ENCODE peak calls at places on chromosomes 5 and 9, in four cellular contexts. G, N, R and W are unnamed samples.

GRCh38 chr5:43281840-43282658 is 31.2 kb downstream of the HMGCS1 start:
- DNase-seq in N (no peak), G (no peak), R (no peak), W (no peak)

GRCh38 chr9:81377921-81378320 is 311.4 kb downstream of the TLE1 start:
- DNase-seq in N (no peak), R (no peak), G (no peak), W (no peak)

GRCh38 chr5:15501057-15501791 is 1.2 kb downstream of the FBXL7 start:
- DNase-seq in R (peak), N (peak), G (peak), W (peak)

GRCh38 chr5:128535225-128535624 is 2.8 kb downstream of the FBN2 start:
- DNase-seq in R (no peak), N (no peak), G (no peak), W (no peak)

GRCh38 chr9:591292-591691 is 250.2 kb upstream of the DMRT1 start:
- DNase-seq in N (no peak), G (no peak), R (peak), W (no peak)

GRCh38 chr5:58236498-58236897 is 223.4 kb downstream of the PLK2 start:
- DNase-seq in R (no peak), G (no peak), N (no peak), W (no peak)

GRCh38 chr9:95003694-95004451 is 277.4 kb downstream of the AOPEP start:
- DNase-seq in R (peak), N (no peak), G (peak), W (peak)

GRCh38 chr9:123044556-123044955 is 11.1 kb downstream of the GPR21 start:
- DNase-seq in N (peak), G (peak), R (no peak), W (no peak)

GRCh38 chr5:76709762-76710161 is 6.2 kb upstream of the F2R start:
- DNase-seq in N (peak), G (peak), R (no peak), W (no peak)

GRCh38 chr5:177447066-177447610 is 524 bp downstream of the PRR7 start:
- DNase-seq in R (no peak), N (no peak), G (peak), W (peak)

GRCh38 chr9:129939426-129939825 is 103.6 kb downstream of the FNBP1 start:
- DNase-seq in R (no peak), N (no peak), G (peak), W (no peak)

GRCh38 chr5:31909073-31909472 is 265.0 kb downstream of the GOLPH3 start:
- DNase-seq in G (no peak), R (no peak), N (no peak), W (no peak)

GRCh38 chr5:42951847-42952411 is 88.2 kb downstream of the ANXA2R start:
- DNase-seq in N (no peak), R (peak), G (peak), W (peak)

GRCh38 chr5:131109540-131110255 is 55.4 kb downstream of the HINT1 start:
- DNase-seq in R (no peak), N (peak), G (peak), W (no peak)

GRCh38 chr9:16625106-16625505 is 245.4 kb downstream of the BNC2 start:
- DNase-seq in G (no peak), R (no peak), N (no peak), W (no peak)

GRCh38 chr9:37643214-37643613 is 7.5 kb upstream of the FRMPD1 start:
- DNase-seq in R (no peak), G (no peak), N (no peak), W (no peak)

GRCh38 chr9:16267336-16268036 is 603.0 kb downstream of the BNC2 start:
- DNase-seq in R (no peak), N (peak), G (peak), W (peak)

GRCh38 chr5:100854594-100854993 is 48.5 kb downstream of the ST8SIA4 start:
- DNase-seq in G (no peak), R (no peak), N (no peak), W (no peak)

GRCh38 chr5:40680741-40681350 is 1.1 kb downstream of the PTGER4 start:
- DNase-seq in G (no peak), R (peak), N (no peak), W (peak)

GRCh38 chr9:127767909-127768331 is 10.5 kb downstream of the SH2D3C start:
- DNase-seq in R (no peak), G (no peak), N (peak), W (no peak)

GRCh38 chr9:20286154-20286553 is 336.1 kb downstream of the MLLT3 start:
- DNase-seq in N (no peak), R (no peak), G (no peak), W (no peak)

GRCh38 chr5:28862137-28862859 is 1823.9 kb upstream of the CDH9 start:
- DNase-seq in N (no peak), G (no peak), R (no peak), W (no peak)

GRCh38 chr9:98375138-98375726 is 119.8 kb upstream of the TBC1D2 start:
- DNase-seq in G (peak), R (no peak), N (peak), W (peak)

GRCh38 chr9:96523429-96523828 is 73.5 kb downstream of the HABP4 start:
- DNase-seq in R (peak), G (no peak), N (no peak), W (peak)